ENCODE peak calls at places on chromosome 4, in five cellular contexts. O, G, C, S and J are unnamed samples.

GRCh38 chr4:184648220-184649025 is 824 bp downstream of the CASP3 start:
- DNase-seq in O (peak; percentile 13), G (peak; percentile 53), S (peak; percentile 19), C (peak; percentile 63), J (peak; percentile 25)

GRCh38 chr4:176360446-176360845 is 40.7 kb downstream of the SPCS3 start:
- DNase-seq in C (no peak), O (no peak), G (no peak), S (no peak), J (no peak)

GRCh38 chr4:177005801-177006230 is 213.1 kb upstream of the VEGFC start:
- DNase-seq in C (no peak), G (peak; percentile 9), S (no peak), O (no peak), J (no peak)

GRCh38 chr4:183395395-183395794 is 49.0 kb upstream of the CDKN2AIP start:
- DNase-seq in S (no peak), C (no peak), O (no peak), G (no peak), J (no peak)

GRCh38 chr4:38488891-38489861 is 174.8 kb upstream of the KLF3 start:
- DNase-seq in C (no peak), S (no peak), O (no peak), G (peak; percentile 16), J (no peak)

GRCh38 chr4:79284893-79285292 is 41.0 kb downstream of the NAA11 start:
- DNase-seq in C (no peak), O (no peak), S (no peak), G (no peak), J (no peak)

GRCh38 chr4:41957634-41958033 is 22.4 kb downstream of the TMEM33 start:
- DNase-seq in O (no peak), G (peak; percentile 23), C (peak; percentile 34), S (no peak), J (no peak)

GRCh38 chr4:134471569-134471968 is 270.0 kb upstream of the PABPC4L start:
- DNase-seq in O (no peak), C (no peak), G (no peak), S (no peak), J (no peak)

GRCh38 chr4:151894246-151894645 is 133.4 kb upstream of the GATB start:
- DNase-seq in G (no peak), O (no peak), S (no peak), C (no peak), J (no peak)

GRCh38 chr4:81021995-81022394 is 8.5 kb upstream of the BMP3 start:
- DNase-seq in O (no peak), C (no peak), S (no peak), G (no peak), J (no peak)

GRCh38 chr4:80846210-80846609 is 184.3 kb upstream of the BMP3 start:
- DNase-seq in S (no peak), G (no peak), C (no peak), O (no peak), J (no peak)

GRCh38 chr4:156109943-156110925 is 156.6 kb upstream of the CTSO start:
- DNase-seq in C (no peak), O (no peak), G (peak; percentile 45), S (no peak), J (no peak)

GRCh38 chr4:89140168-89140759 is 28.9 kb downstream of the TIGD2 start:
- DNase-seq in G (no peak), C (no peak), O (no peak), S (no peak), J (no peak)

GRCh38 chr4:187444061-187444460 is 551.5 kb upstream of the ZFP42 start:
- DNase-seq in G (no peak), S (no peak), C (no peak), O (no peak), J (no peak)

GRCh38 chr4:119684463-119684862 is 55.9 kb upstream of the PDE5A start:
- DNase-seq in C (no peak), O (no peak), S (no peak), G (no peak), J (no peak)

GRCh38 chr4:168632246-168632832 is 135.5 kb downstream of the PALLD start:
- DNase-seq in C (no peak), S (no peak), O (no peak), G (no peak), J (no peak)